ENCODE peak calls at places on chromosome 7, in eight cellular contexts. N, Z, S, F, L, R, B and P are unnamed samples.

GRCh38 chr7:265192-265997 is 24.6 kb upstream of the FOXL3 start:
- DNase-seq in R (no peak), B (no peak), S (no peak), L (no peak), N (no peak), Z (no peak), F (no peak), P (peak)

GRCh38 chr7:150791746-150792452 is 8.3 kb downstream of the TMEM176B start:
- DNase-seq in R (no peak), L (no peak), S (no peak), B (no peak), N (no peak), Z (no peak), F (no peak), P (no peak)

GRCh38 chr7:36048902-36049240 is 104.2 kb upstream of the EEPD1 start:
- DNase-seq in B (no peak), R (no peak), Z (no peak), S (peak), F (no peak), L (no peak), N (no peak), P (no peak)

GRCh38 chr7:93060865-93061264 is 56.9 kb downstream of the SAMD9 start:
- DNase-seq in R (no peak), S (no peak), F (no peak), Z (no peak), L (no peak), N (no peak), B (no peak), P (no peak)

GRCh38 chr7:101718747-101719260 is 89.7 kb upstream of the MYL10 start:
- DNase-seq in S (no peak), N (no peak), F (no peak), Z (no peak), R (no peak), L (no peak), B (no peak), P (no peak)

GRCh38 chr7:104982308-104982755 is 31.7 kb upstream of the KMT2E start:
- DNase-seq in N (no peak), R (no peak), B (no peak), S (no peak), F (peak), L (no peak), Z (no peak), P (no peak)

GRCh38 chr7:93146465-93147127 is 1.6 kb downstream of the SAMD9L start:
- DNase-seq in B (no peak), L (no peak), S (no peak), R (no peak), Z (no peak), N (no peak), F (no peak), P (no peak)

GRCh38 chr7:105003875-105004510 is 10.0 kb upstream of the KMT2E start:
- DNase-seq in L (no peak), Z (no peak), R (no peak), F (no peak), S (no peak), B (no peak), N (no peak), P (no peak)

GRCh38 chr7:114534957-114535356 is 120.3 kb downstream of the FOXP2 start:
- DNase-seq in B (no peak), R (no peak), S (no peak), Z (no peak), N (no peak), L (no peak), F (no peak), P (no peak)

GRCh38 chr7:68833442-68833841 is 764.8 kb upstream of the AUTS2 start:
- DNase-seq in N (no peak), B (no peak), L (no peak), S (no peak), F (no peak), R (no peak), Z (no peak), P (no peak)

GRCh38 chr7:6271091-6271658 is 1.2 kb downstream of the CYTH3 start:
- DNase-seq in N (no peak), Z (peak), F (peak), S (peak), B (peak), L (no peak), R (peak), P (peak)

GRCh38 chr7:28958235-28958945 is at the start of gene TRIL:
- DNase-seq in R (no peak), S (no peak), Z (peak), B (peak), L (no peak), F (peak), N (peak), P (peak)

GRCh38 chr7:4803397-4804241 is 28.2 kb downstream of the AP5Z1 start:
- DNase-seq in B (no peak), Z (no peak), L (no peak), S (no peak), R (no peak), N (no peak), F (no peak), P (no peak)

GRCh38 chr7:4667776-4668509 is 14.2 kb upstream of the FOXK1 start:
- DNase-seq in B (no peak), R (no peak), L (no peak), Z (no peak), N (no peak), F (no peak), S (peak), P (no peak)

GRCh38 chr7:66628361-66629221 is at the start of gene KCTD7:
- DNase-seq in N (peak), L (peak), Z (peak), B (peak), S (peak), R (peak), F (peak), P (peak)